ENCODE peak calls at places on chromosomes 12 and 14, in nine cellular contexts. G is Calu3, L is GM20000, Y is B cell, U is fibroblast of the aortic adventitia, S is endothelial cell, V is brain microvascular endothelial cell, J is tibial artery, H is retinal pigment epithelial cell. I is an unnamed sample.

GRCh38 chr12:104057771-104058197 is 6.5 kb upstream of the HCFC2 start:
- DNase-seq in G (no peak), L (peak), Y (peak), U (peak), S (no peak), V (no peak), J (no peak), H (no peak), I (no peak)

GRCh38 chr12:26425587-26426260 is 230.4 kb downstream of the SSPN start:
- DNase-seq in G (no peak), L (peak), Y (no peak), U (peak), S (no peak), V (peak), J (no peak), H (no peak), I (no peak)

GRCh38 chr14:101077511-101078074 is 174.1 kb upstream of the RTL1 start:
- DNase-seq in G (no peak), L (no peak), Y (peak), U (no peak), S (no peak), V (peak), J (peak), H (peak), I (no peak)

GRCh38 chr12:81077686-81078441 is at the start of gene ACSS3:
- DNase-seq in G (no peak), L (no peak), Y (no peak), U (peak), S (peak), V (peak), J (peak), H (no peak), I (peak)

GRCh38 chr14:59728294-59728693 is 142.3 kb downstream of the RTN1 start:
- DNase-seq in G (no peak), L (no peak), Y (no peak), U (no peak), S (no peak), V (no peak), J (no peak), H (no peak), I (no peak)

GRCh38 chr14:91293281-91293680 is 48.8 kb upstream of the GPR68 start:
- DNase-seq in G (no peak), L (peak), Y (no peak), U (no peak), S (no peak), V (no peak), J (no peak), H (no peak), I (no peak)

GRCh38 chr14:64958201-64958600 is 13.9 kb downstream of the RAB15 start:
- DNase-seq in G (no peak), L (no peak), Y (no peak), U (no peak), S (no peak), V (no peak), J (no peak), H (no peak), I (no peak)

GRCh38 chr12:15527201-15527782 is 205.0 kb downstream of the PTPRO start:
- DNase-seq in G (peak), L (no peak), Y (no peak), U (peak), S (no peak), V (no peak), J (peak), H (no peak), I (peak)

GRCh38 chr12:92036771-92037453 is 108.7 kb downstream of the BTG1 start:
- DNase-seq in G (peak), L (no peak), Y (no peak), U (peak), S (no peak), V (peak), J (no peak), H (no peak), I (no peak)

GRCh38 chr14:49220492-49220891 is 365.7 kb downstream of the RPS29 start:
- DNase-seq in G (no peak), L (no peak), Y (no peak), U (no peak), S (no peak), V (no peak), J (no peak), H (no peak), I (no peak)

GRCh38 chr14:75479770-75480600 is 42.3 kb upstream of the BATF start:
- DNase-seq in G (no peak), L (peak), Y (no peak), U (no peak), S (no peak), V (no peak), J (no peak), H (no peak), I (no peak)

GRCh38 chr12:48981757-48982157 is 3.6 kb downstream of the WNT1 start:
- DNase-seq in G (no peak), L (no peak), Y (no peak), U (no peak), S (no peak), V (no peak), J (no peak), H (no peak), I (no peak)

GRCh38 chr12:48978741-48979601 is 849 bp downstream of the WNT1 start:
- DNase-seq in G (no peak), L (peak), Y (no peak), U (no peak), S (no peak), V (no peak), J (no peak), H (no peak), I (no peak)

GRCh38 chr12:48980953-48981756 is 3.0 kb downstream of the WNT1 start:
- DNase-seq in G (no peak), L (peak), Y (peak), U (no peak), S (no peak), V (no peak), J (no peak), H (no peak), I (no peak)

GRCh38 chr12:48979602-48980388 is 1.7 kb downstream of the WNT1 start:
- DNase-seq in G (no peak), L (peak), Y (peak), U (no peak), S (no peak), V (no peak), J (no peak), H (no peak), I (no peak)

DNA sequence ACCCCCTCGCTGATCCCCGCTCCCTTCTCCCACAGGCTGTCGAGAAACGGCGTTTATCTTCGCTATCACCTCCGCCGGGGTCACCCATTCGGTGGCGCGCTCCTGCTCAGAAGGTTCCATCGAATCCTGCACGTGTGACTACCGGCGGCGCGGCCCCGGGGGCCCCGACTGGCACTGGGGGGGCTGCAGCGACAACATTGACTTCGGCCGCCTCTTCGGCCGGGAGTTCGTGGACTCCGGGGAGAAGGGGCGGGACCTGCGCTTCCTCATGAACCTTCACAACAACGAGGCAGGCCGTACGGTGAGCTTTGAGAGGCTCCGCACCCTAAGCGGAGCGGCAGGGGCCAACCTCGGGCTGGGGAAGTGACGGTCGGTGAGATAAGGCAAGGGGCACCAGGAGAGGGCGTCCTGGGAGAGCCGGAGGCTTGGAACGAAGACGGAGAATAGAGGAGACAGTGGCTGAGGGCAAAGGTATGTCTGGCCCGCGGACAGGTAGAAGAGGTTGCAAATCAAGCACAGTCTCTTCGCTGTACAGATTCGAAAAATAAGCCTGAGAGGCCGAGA is 2.3 kb downstream of the WNT1 start:
- DNase-seq in G (no peak), L (peak), Y (peak), U (no peak), S (no peak), V (no peak), J (no peak), H (no peak), I (no peak)
- TF ChIP-seq CTCF in G (no peak), L (peak), Y (peak), U (no peak), S (no peak), V (no peak), J (no peak), H (peak), I (no peak)

GRCh38 chr14:23067847-23068791 is 10.8 kb upstream of the CDH24 start:
- DNase-seq in G (no peak), L (peak), Y (peak), U (no peak), S (no peak), V (no peak), J (no peak), H (no peak), I (no peak)

GRCh38 chr14:23070262-23071129 is 13.2 kb upstream of the CDH24 start:
- DNase-seq in G (no peak), L (peak), Y (peak), U (no peak), S (no peak), V (no peak), J (no peak), H (no peak), I (no peak)

GRCh38 chr14:23068792-23069412 is 11.6 kb upstream of the CDH24 start:
- DNase-seq in G (peak), L (peak), Y (peak), U (peak), S (peak), V (peak), J (peak), H (peak), I (peak)

GRCh38 chr14:23071244-23071974 is 14.1 kb upstream of the CDH24 start:
- DNase-seq in G (peak), L (peak), Y (peak), U (peak), S (peak), V (peak), J (peak), H (peak), I (peak)

DNA sequence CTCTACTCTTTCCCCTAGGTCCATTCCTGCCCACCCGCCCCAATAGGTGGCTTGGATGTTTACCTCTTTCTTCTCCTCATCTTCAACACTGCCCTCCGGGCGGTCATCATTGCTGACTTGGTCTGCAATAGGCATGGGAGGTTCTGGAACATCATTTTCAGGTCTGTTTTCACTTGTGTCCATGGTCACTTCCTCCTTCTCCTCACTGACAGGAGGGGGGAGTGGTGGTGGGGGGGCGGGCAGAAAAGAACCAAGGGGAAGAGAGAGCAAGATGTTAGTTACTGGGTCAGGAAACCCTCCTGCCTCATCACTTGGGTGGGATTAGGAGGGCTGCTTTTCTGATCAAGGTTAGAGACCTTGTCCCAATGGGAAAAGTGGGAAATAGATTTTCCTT is 12.1 kb upstream of the CDH24 start:
- DNase-seq in G (no peak), L (peak), Y (peak), U (no peak), S (no peak), V (no peak), J (no peak), H (no peak), I (no peak)
- TF ChIP-seq CTCF in G (no peak), L (no peak), Y (no peak), U (no peak), S (no peak), V (no peak), J (no peak), H (no peak), I (no peak)

GRCh38 chr14:99038401-99038800 is 233.6 kb downstream of the BCL11B start:
- DNase-seq in G (no peak), L (no peak), Y (no peak), U (no peak), S (no peak), V (peak), J (no peak), H (no peak), I (peak)

GRCh38 chr14:99036594-99037293 is 235.3 kb downstream of the BCL11B start:
- DNase-seq in G (no peak), L (no peak), Y (no peak), U (no peak), S (no peak), V (no peak), J (peak), H (no peak), I (no peak)

GRCh38 chr14:99035712-99036593 is 236.0 kb downstream of the BCL11B start:
- DNase-seq in G (peak), L (no peak), Y (no peak), U (peak), S (peak), V (peak), J (peak), H (peak), I (peak)

GRCh38 chr14:99039316-99040041 is 232.5 kb downstream of the BCL11B start:
- DNase-seq in G (no peak), L (no peak), Y (no peak), U (no peak), S (no peak), V (no peak), J (no peak), H (no peak), I (no peak)

GRCh38 chr14:99037777-99038176 is 234.2 kb downstream of the BCL11B start:
- DNase-seq in G (no peak), L (no peak), Y (no peak), U (no peak), S (no peak), V (no peak), J (no peak), H (no peak), I (no peak)
- TF ChIP-seq CTCF in G (no peak), L (no peak), Y (no peak), U (no peak), S (no peak), V (peak), J (no peak), H (peak), I (peak)

DNA sequence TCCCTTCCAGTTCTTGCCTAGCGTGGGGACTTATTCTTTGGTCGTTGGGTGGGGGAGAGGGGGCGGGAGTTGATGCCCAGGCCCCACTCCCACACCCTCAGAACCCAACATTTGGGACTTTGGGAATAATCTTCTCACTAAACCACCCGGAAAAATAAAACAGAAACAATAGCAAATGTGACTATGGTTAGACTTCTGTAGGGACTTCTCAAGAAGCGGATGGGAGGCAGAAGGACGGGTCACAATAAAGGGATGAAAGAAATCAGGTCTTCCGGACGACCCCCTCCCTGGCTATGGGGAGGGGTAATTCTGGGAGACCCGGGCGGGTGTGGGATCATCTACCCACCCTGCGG is 28.5 kb upstream of the SMUG1 start:
- DNase-seq in G (no peak), L (no peak), Y (no peak), U (no peak), S (no peak), V (no peak), J (no peak), H (no peak), I (no peak)
- TF ChIP-seq CTCF in G (peak), L (no peak), Y (peak), U (no peak), S (no peak), V (no peak), J (no peak), H (no peak), I (peak)

DNA sequence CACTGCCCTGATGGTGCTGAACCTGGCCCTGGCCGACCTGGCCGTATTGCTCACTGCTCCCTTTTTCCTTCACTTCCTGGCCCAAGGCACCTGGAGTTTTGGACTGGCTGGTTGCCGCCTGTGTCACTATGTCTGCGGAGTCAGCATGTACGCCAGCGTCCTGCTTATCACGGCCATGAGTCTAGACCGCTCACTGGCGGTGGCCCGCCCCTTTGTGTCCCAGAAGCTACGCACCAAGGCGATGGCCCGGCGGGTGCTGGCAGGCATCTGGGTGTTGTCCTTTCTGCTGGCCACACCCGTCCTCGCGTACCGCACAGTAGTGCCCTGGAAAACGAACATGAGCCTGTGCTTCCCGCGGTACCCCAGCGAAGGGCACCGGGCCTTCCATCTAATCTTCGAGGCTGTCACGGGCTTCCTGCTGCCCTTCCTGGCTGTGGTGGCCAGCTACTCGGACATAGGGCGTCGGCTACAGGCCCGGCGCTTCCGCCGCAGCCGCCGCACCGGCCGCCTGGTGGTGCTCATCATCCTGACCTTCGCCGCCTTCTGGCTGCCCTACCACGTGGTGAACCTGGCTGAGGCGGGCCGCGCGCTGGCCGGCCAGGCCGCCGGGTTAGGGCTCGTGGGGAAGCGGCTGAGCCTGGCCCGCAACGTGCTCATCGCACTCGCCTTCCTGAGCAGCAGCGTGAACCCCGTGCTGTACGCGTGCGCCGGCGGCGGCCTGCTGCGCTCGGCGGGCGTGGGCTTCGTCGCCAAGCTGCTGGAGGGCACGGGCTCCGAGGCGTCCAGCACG is 4.7 kb downstream of the LTB4R start:
- DNase-seq in G (peak), L (no peak), Y (no peak), U (no peak), S (no peak), V (no peak), J (no peak), H (no peak), I (no peak)
- TF ChIP-seq CTCF in G (no peak), L (no peak), Y (no peak), U (no peak), S (no peak), V (peak), J (no peak), H (peak), I (no peak)

DNA sequence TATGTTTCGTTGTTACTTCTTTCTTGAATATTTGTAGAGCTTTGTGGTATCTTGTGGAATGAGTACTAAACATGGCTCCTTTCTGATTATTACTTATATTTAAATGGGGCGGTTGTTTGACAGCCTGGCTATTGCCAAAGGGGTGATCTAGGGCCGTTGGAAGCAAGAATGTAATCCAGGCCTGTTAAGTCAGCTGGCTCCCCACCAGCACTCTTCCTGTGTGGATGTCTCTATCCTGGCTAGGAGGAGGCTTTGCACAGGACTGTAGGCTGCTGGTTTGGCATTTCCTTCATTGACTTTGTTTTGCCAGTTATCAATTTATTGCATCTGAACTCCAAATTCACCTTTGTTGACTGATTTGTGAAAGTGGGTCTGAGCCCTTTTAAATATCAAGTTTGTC is 5.6 kb downstream of the FAM234B start:
- DNase-seq in G (no peak), L (no peak), Y (no peak), U (peak), S (peak), V (peak), J (no peak), H (no peak), I (no peak)
- TF ChIP-seq CTCF in G (no peak), L (no peak), Y (no peak), U (no peak), S (no peak), V (no peak), J (no peak), H (no peak), I (no peak)

DNA sequence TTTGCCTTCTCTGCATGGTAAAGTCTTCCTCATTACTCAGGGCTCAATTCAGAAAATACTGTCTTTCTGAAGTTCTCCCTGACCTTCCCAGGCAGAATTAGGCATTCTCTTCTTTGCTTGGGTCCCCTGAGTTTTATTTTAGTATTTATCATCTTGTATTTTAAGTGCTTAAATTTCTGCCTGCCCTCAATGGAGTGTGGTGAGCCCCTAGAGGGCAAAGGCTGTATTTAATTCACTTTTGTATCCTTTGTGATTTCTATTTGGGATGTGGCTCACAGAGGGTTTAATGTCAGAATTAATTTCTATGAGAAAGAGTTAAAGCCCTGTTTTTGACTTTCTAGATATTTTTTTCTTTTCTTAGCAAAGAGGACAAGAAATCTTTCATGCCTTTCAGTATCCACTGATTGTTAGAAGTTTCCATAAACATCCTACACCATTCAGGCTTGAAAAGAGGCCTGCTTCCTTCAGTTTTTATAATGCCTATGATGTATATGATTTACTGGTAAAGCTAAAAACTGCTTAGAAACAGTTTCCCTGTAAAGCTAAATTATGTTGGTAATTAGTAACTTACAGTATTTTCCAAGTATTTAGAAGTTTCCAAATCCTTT is 55.6 kb upstream of the PTPRB start:
- DNase-seq in G (no peak), L (no peak), Y (no peak), U (peak), S (no peak), V (peak), J (no peak), H (no peak), I (peak)
- TF ChIP-seq CTCF in G (peak), L (no peak), Y (no peak), U (peak), S (peak), V (peak), J (peak), H (peak), I (peak)

GRCh38 chr12:102990419-102990818 is 32.9 kb downstream of the ASCL1 start:
- DNase-seq in G (no peak), L (no peak), Y (no peak), U (no peak), S (no peak), V (no peak), J (no peak), H (no peak), I (no peak)
- TF ChIP-seq CTCF in G (no peak), L (no peak), Y (no peak), U (no peak), S (no peak), V (no peak), J (no peak), H (no peak), I (no peak)

I was measured in HFFc6.